ENCODE peak calls at places on chromosomes 3 and 15, in ten cellular contexts. X is AG04450, Q is uterus, I is body of pancreas, Y is cardiac fibroblast, L is pancreas, R is RWPE2, T is sigmoid colon, H is HCT116, K is prostate gland. V is an unnamed sample.

GRCh38 chr3:113167929-113168771 is 43.2 kb upstream of the BOC start:
- DNase-seq in T (peak; percentile 77), R (no peak), Y (no peak), X (no peak), I (no peak), K (no peak), Q (peak; percentile 80), H (no peak), L (no peak), V (no peak)

GRCh38 chr3:188361888-188362287 is 207.9 kb downstream of the LPP start:
- DNase-seq in K (no peak), I (no peak), H (no peak), L (no peak), R (no peak), T (no peak), X (no peak), Y (no peak), Q (no peak), V (no peak)

GRCh38 chr15:92365079-92365478 is 28.6 kb upstream of the ST8SIA2 start:
- DNase-seq in K (no peak), Q (no peak), R (no peak), I (no peak), X (no peak), L (no peak), Y (no peak), H (no peak), T (no peak), V (no peak)

GRCh38 chr3:144361002-144361401 is 389.4 kb downstream of the DIPK2A start:
- DNase-seq in T (no peak), K (no peak), H (no peak), Q (no peak), Y (no peak), X (no peak), R (no peak), L (no peak), I (no peak), V (no peak)

GRCh38 chr3:62220616-62221015 is 152.7 kb downstream of the FEZF2 start:
- DNase-seq in T (no peak), L (no peak), H (no peak), X (no peak), Y (no peak), Q (no peak), R (no peak), K (no peak), I (no peak), V (no peak)

GRCh38 chr3:58119221-58119620 is 91.6 kb downstream of the DNASE1L3 start:
- DNase-seq in Q (no peak), R (no peak), Y (no peak), T (no peak), L (no peak), H (no peak), X (no peak), K (no peak), I (no peak), V (no peak)

GRCh38 chr3:147395975-147396708 is 10.2 kb downstream of the ZIC4 start:
- DNase-seq in X (no peak), Q (no peak), Y (no peak), R (no peak), L (no peak), H (no peak), I (no peak), T (no peak), K (no peak), V (no peak)

GRCh38 chr3:5197470-5198312 is 10.2 kb downstream of the EDEM1 start:
- DNase-seq in T (no peak), L (no peak), Q (no peak), I (no peak), X (no peak), Y (peak; percentile 75), R (no peak), H (no peak), K (no peak), V (no peak)

GRCh38 chr3:17182158-17182557 is 297.4 kb downstream of the PLCL2 start:
- DNase-seq in X (no peak), T (no peak), K (no peak), R (no peak), H (no peak), L (no peak), Y (no peak), I (no peak), Q (no peak), V (no peak)

GRCh38 chr3:176714034-176714433 is 483.2 kb downstream of the TBL1XR1 start:
- DNase-seq in I (no peak), L (no peak), X (no peak), T (no peak), Y (no peak), R (no peak), Q (no peak), K (no peak), H (no peak), V (no peak)

GRCh38 chr3:54871867-54872266 is 56.0 kb downstream of the LRTM1 start:
- DNase-seq in X (no peak), R (no peak), K (no peak), Q (no peak), L (no peak), Y (no peak), I (no peak), T (no peak), H (no peak), V (no peak)

GRCh38 chr15:32651229-32651837 is 9.8 kb downstream of the SCG5 start:
- DNase-seq in K (no peak), X (peak; percentile 38), I (peak; percentile 58), L (no peak), Y (peak; percentile 80), T (peak; percentile 64), R (no peak), H (peak; percentile 23), Q (no peak), V (no peak)

GRCh38 chr3:136938334-136938733 is 19.4 kb upstream of the IL20RB start:
- DNase-seq in I (no peak), K (no peak), H (no peak), Y (peak; percentile 69), X (no peak), Q (no peak), L (no peak), T (no peak), R (no peak), V (no peak)

GRCh38 chr15:98131924-98132323 is 171.4 kb downstream of the ARRDC4 start:
- DNase-seq in L (no peak), I (no peak), Q (no peak), Y (no peak), K (no peak), H (no peak), T (no peak), R (no peak), X (no peak), V (no peak)

GRCh38 chr15:36497903-36498302 is 81.5 kb upstream of the CDIN1 start:
- DNase-seq in I (no peak), L (no peak), Q (no peak), T (no peak), H (no peak), R (no peak), Y (peak; percentile 23), K (no peak), X (no peak), V (no peak)

GRCh38 chr3:23746473-23746872 is 59.3 kb upstream of the UBE2E1 start:
- DNase-seq in R (no peak), K (no peak), Q (no peak), I (no peak), H (no peak), L (no peak), X (no peak), T (no peak), Y (no peak), V (no peak)

GRCh38 chr3:111695584-111696213 is 100.6 kb upstream of the ZBED2 start:
- DNase-seq in L (no peak), T (no peak), I (no peak), K (no peak), R (no peak), X (peak; percentile 32), Y (peak; percentile 55), H (no peak), Q (no peak), V (no peak)
- TF ChIP-seq CTCF in L (no peak), T (no peak), I (no peak), K (no peak), R (no peak), X (no peak), Y (no peak), H (no peak), Q (no peak), V (no peak)

DNA sequence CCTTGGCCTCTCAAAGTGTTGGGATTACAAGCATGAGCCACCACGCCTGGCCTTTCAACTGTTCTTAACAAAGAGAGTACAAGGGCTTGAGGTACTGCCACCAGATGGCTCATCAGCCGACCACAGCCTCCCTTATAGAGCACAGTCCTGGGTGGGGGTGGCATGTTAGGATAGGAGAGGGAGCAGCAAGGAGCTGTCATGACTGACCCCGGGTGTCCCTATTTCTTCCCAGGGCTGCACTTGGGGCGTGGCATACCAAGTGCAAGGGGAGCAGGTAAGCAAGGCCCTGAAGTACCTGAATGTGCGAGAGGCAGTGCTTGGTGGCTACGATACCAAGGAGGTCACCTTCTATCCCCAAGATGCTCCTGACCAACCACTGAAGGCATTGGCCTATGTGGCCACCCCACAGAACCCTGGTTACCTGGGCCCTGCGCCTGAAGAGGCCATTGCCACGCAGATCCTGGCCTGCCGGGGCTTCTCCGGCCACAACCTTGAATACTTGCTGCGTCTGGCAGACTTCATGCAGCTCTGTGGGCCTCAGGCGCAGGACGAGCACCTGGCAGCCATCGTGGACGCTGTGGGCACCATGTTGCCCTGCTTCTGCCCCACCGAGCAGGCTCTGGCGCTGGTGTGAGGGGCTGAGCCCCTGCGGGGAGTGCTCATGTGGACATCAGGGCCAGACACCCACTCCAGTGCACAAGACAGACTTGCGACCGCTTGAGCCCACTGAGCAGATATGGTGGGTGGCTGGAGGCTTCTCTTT is 2.1 kb downstream of the CHAC1 start:
- DNase-seq in K (no peak), L (no peak), R (no peak), Y (no peak), I (no peak), H (no peak), Q (no peak), T (no peak), X (no peak), V (no peak)
- H3K4me3 ChIP-seq in K (no peak overlapping the region), L (no peak overlapping the region), R (no peak overlapping the region), Y (no peak overlapping the region), I (no peak overlapping the region), H (no peak overlapping the region), Q (no peak overlapping the region), T (no peak overlapping the region), X (peak overlapping the region; percentile 95), V (no peak overlapping the region)

GRCh38 chr3:117873236-117873635 is 1161.4 kb downstream of the IGSF11 start:
- DNase-seq in K (peak; percentile 5), Q (peak; percentile 15), R (no peak), T (peak; percentile 69), Y (peak; percentile 62), I (peak; percentile 22), L (peak; percentile 24), H (no peak), X (no peak), V (no peak)
- TF ChIP-seq CTCF in K (no peak), Q (no peak), R (no peak), T (no peak), Y (no peak), I (no peak), L (no peak), H (no peak), X (no peak), V (no peak)

DNA sequence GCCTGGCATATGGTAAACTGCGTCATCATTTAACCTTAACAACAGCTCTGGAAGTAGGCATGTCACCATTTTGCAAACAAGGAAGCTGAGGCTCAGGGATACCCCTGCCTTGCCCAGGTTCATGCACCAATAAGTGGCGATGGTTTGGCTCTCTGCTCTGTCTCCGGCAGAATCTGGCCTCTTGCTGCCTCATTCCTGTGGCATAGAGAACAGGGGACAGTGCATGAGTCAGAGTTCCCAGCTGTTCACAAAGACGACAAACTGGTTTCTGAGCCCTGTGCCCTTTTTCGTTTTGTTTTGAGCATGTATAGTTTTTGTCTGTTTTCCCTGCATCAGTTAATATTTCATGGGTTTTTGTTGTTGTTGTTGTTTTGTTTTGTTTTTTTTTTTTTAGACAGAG is 236.8 kb downstream of the OPA1 start:
- DNase-seq in X (no peak), T (no peak), K (peak; percentile 79), Q (no peak), R (peak; percentile 80), L (no peak), Y (peak; percentile 26), I (peak; percentile 47), H (peak; percentile 76), V (no peak)
- H3K4me3 ChIP-seq in X (no peak overlapping the region), T (no peak overlapping the region), K (no peak overlapping the region), Q (no peak overlapping the region), R (no peak overlapping the region), L (no peak overlapping the region), Y (no peak overlapping the region), I (no peak overlapping the region), H (no peak overlapping the region), V (no peak overlapping the region)

V was measured in LNCaP clone FGC.